ENCODE peak calls at places on chromosomes 4 and X, in seven cellular contexts. U is cardiac muscle cell, K is type B pancreatic cell, Q is AG09309, C is fibroblast of the aortic adventitia, V is neural progenitor cell, P is endothelial cell. Z is an unnamed sample.

GRCh38 chr4:74320559-74321118 is 12.4 kb downstream of the EPGN start:
- DNase-seq in V (peak), U (peak), K (no peak), Q (no peak), C (peak), P (peak), Z (no peak)

GRCh38 chr4:188911199-188911598 is 772.0 kb downstream of the TRIML1 start:
- DNase-seq in C (no peak), U (no peak), P (no peak), K (no peak), Q (no peak), V (no peak), Z (no peak)

GRCh38 chr4:94757192-94758140 is at the start of gene BMPR1B:
- DNase-seq in Q (peak), P (peak), U (peak), V (peak), C (peak), K (no peak), Z (peak)

GRCh38 chrX:25206761-25207160 is 191.0 kb upstream of the ARX start:
- DNase-seq in U (no peak), V (no peak), Q (no peak), K (no peak), C (peak), P (no peak), Z (no peak)

GRCh38 chrX:133594156-133594555 is 178.9 kb upstream of the GPC4 start:
- DNase-seq in V (no peak), C (no peak), U (no peak), K (no peak), P (no peak), Q (no peak), Z (no peak)

GRCh38 chr4:163941221-163941865 is 446.9 kb downstream of the TMA16 start:
- DNase-seq in P (no peak), Q (no peak), V (no peak), K (no peak), U (no peak), C (no peak), Z (no peak)

GRCh38 chr4:140116442-140117104 is 37.4 kb downstream of the MAML3 start:
- DNase-seq in U (no peak), V (no peak), K (no peak), P (no peak), C (no peak), Q (no peak), Z (no peak)

GRCh38 chr4:80387390-80388283 is 52.1 kb downstream of the CFAP299 start:
- DNase-seq in C (no peak), Q (no peak), U (no peak), P (no peak), K (no peak), V (no peak), Z (no peak)

GRCh38 chr4:4387531-4388311 is 819 bp downstream of the NSG1 start:
- DNase-seq in Q (no peak), U (no peak), C (no peak), V (peak), P (no peak), K (no peak), Z (no peak)

GRCh38 chr4:160493206-160493605 is 1390.3 kb downstream of the RAPGEF2 start:
- DNase-seq in U (no peak), P (no peak), Q (no peak), C (no peak), K (no peak), V (no peak), Z (no peak)

GRCh38 chrX:87664381-87664780 is 146.8 kb downstream of the KLHL4 start:
- DNase-seq in U (peak), P (no peak), K (no peak), C (peak), V (peak), Q (no peak), Z (no peak)

GRCh38 chr4:101345596-101346311 is 1.6 kb downstream of the PPP3CA start:
- DNase-seq in K (peak), C (peak), Q (no peak), U (peak), V (peak), P (peak), Z (peak)

GRCh38 chrX:150696264-150696789 is 3.1 kb downstream of the MTMR1 start:
- DNase-seq in P (no peak), V (no peak), Q (no peak), K (no peak), U (no peak), C (no peak), Z (no peak)

GRCh38 chr4:126977306-126977705 is 655.5 kb upstream of the INTU start:
- DNase-seq in K (no peak), P (peak), V (peak), C (peak), U (peak), Q (no peak), Z (no peak)

GRCh38 chrX:77969538-77969937 is at the start of gene PGAM4:
- DNase-seq in Q (no peak), P (no peak), V (no peak), C (no peak), U (no peak), K (no peak), Z (no peak)

GRCh38 chr4:117225441-117225840 is 140.1 kb upstream of the TRAM1L1 start:
- DNase-seq in U (no peak), Q (no peak), V (no peak), K (no peak), P (no peak), C (no peak), Z (no peak)

GRCh38 chrX:124388562-124388961 is 42.2 kb downstream of the SH2D1A start:
- DNase-seq in Q (peak), C (peak), K (no peak), U (peak), P (peak), V (peak), Z (peak)

GRCh38 chrX:137565921-137566745 is at the start of gene ZIC3:
- DNase-seq in K (no peak), V (peak), U (peak), P (peak), Q (no peak), C (peak), Z (peak)

GRCh38 chr4:46211406-46211805 is 87.6 kb upstream of the GABRG1 start:
- DNase-seq in P (no peak), V (no peak), Q (no peak), C (no peak), K (no peak), U (no peak), Z (no peak)

GRCh38 chr4:144670776-144671175 is 24.8 kb downstream of the HHIP start:
- DNase-seq in C (no peak), U (no peak), K (no peak), P (no peak), V (no peak), Q (no peak), Z (no peak)

GRCh38 chr4:15434086-15434485 is 6.3 kb downstream of the C1QTNF7 start:
- DNase-seq in P (no peak), V (no peak), Q (no peak), C (peak), K (no peak), U (no peak), Z (no peak)

GRCh38 chrX:140342410-140342809 is 162.5 kb downstream of the SOX3 start:
- DNase-seq in C (no peak), Q (no peak), V (no peak), P (no peak), U (no peak), K (no peak), Z (no peak)

GRCh38 chr4:47326067-47326466 is 137.4 kb downstream of the COMMD8 start:
- DNase-seq in K (no peak), P (no peak), V (no peak), Q (no peak), C (no peak), U (no peak), Z (no peak)

GRCh38 chr4:111398906-111399330 is 746.3 kb upstream of the FAM241A start:
- DNase-seq in K (no peak), V (no peak), U (peak), C (peak), P (no peak), Q (peak), Z (no peak)

GRCh38 chr4:109433281-109434006 is at the start of gene SEC24B:
- DNase-seq in V (peak), K (peak), C (peak), U (peak), P (peak), Q (peak), Z (peak)

GRCh38 chr4:1695913-1696312 is 11.8 kb upstream of the FAM53A start:
- DNase-seq in K (no peak), P (no peak), V (no peak), U (no peak), C (no peak), Q (no peak), Z (no peak)

GRCh38 chrX:109155161-109155560 is 326.7 kb downstream of the GUCY2F start:
- DNase-seq in U (no peak), V (no peak), C (no peak), P (no peak), K (no peak), Q (no peak), Z (no peak)

GRCh38 chr4:108571027-108571569 is 49.3 kb upstream of the RPL34 start:
- DNase-seq in Q (no peak), P (no peak), V (no peak), C (peak), U (no peak), K (no peak), Z (no peak)

GRCh38 chrX:85024044-85024443 is 20.4 kb downstream of the APOOL start:
- DNase-seq in C (peak), Q (no peak), V (no peak), K (no peak), P (no peak), U (no peak), Z (no peak)

GRCh38 chr4:10015140-10015753 is 6.0 kb downstream of the SLC2A9 start:
- DNase-seq in K (no peak), C (peak), P (peak), Q (no peak), U (peak), V (peak), Z (no peak)

GRCh38 chr4:128517739-128518510 is 230.3 kb upstream of the PGRMC2 start:
- DNase-seq in K (no peak), V (peak), C (peak), Q (peak), P (no peak), U (no peak), Z (no peak)

GRCh38 chr4:102247041-102247440 is 98.2 kb downstream of the SLC39A8 start:
- DNase-seq in V (no peak), C (peak), U (no peak), P (no peak), K (no peak), Q (no peak), Z (no peak)

GRCh38 chr4:180828455-180829018 is 1414.7 kb upstream of the TENM3 start:
- DNase-seq in U (peak), Q (peak), K (no peak), P (peak), V (peak), C (peak), Z (no peak)

GRCh38 chrX:40414335-40414734 is 166.4 kb upstream of the ATP6AP2 start:
- DNase-seq in Q (no peak), P (no peak), U (no peak), K (no peak), V (no peak), C (no peak), Z (no peak)

GRCh38 chr4:108247511-108248088 is 78.9 kb upstream of the LEF1 start:
- DNase-seq in V (peak), C (no peak), U (peak), K (no peak), P (no peak), Q (no peak), Z (no peak)

GRCh38 chr4:23333556-23333945 is 556.3 kb downstream of the PPARGC1A start:
- DNase-seq in Q (no peak), U (no peak), V (no peak), C (peak), P (no peak), K (no peak), Z (no peak)

GRCh38 chrX:118770133-118770760 is 42.8 kb downstream of the IL13RA1 start:
- DNase-seq in P (no peak), U (no peak), C (no peak), V (no peak), K (no peak), Q (no peak), Z (no peak)

GRCh38 chrX:118772051-118772450 is 44.6 kb downstream of the IL13RA1 start:
- DNase-seq in K (no peak), U (no peak), P (no peak), V (no peak), C (no peak), Q (no peak), Z (no peak)

GRCh38 chrX:118779581-118779980 is 44.0 kb upstream of the ZCCHC12 start:
- DNase-seq in P (no peak), V (no peak), Q (no peak), U (no peak), C (no peak), K (no peak), Z (no peak)

DNA sequence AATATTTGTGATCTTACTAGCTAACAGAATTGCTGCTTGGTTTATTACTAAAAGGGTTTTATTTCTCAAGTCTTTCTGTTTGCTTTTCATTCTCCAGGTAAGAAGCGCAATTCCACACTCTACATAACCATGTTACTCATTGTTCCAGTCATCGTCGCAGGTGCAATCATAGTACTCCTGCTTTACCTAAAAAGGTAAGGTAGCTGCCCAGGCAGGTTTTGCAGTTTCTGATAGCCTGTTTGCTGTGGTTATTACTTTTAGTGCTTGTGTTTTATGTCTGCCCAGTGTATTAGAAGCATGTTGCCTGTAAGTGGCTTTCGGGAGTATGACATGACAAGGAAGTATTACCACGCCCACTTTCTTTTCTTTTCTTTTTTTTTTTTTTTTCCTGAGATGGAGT is 46.4 kb downstream of the IL13RA1 start:
- DNase-seq in Q (no peak), P (no peak), C (no peak), K (no peak), U (no peak), V (no peak), Z (no peak)
- TF ChIP-seq CTCF in Q (no peak), P (no peak), C (no peak), K (no peak), U (no peak), V (no peak), Z (no peak)

GRCh38 chrX:129347291-129347690 is 176.0 kb downstream of the SMARCA1 start:
- DNase-seq in V (peak), P (no peak), K (no peak), U (no peak), C (no peak), Q (no peak), Z (no peak)
- TF ChIP-seq CTCF in V (peak), P (peak), K (peak), U (no peak), C (no peak), Q (no peak), Z (peak)

GRCh38 chr4:148023782-148024181 is 291.9 kb downstream of the ARHGAP10 start:
- DNase-seq in C (no peak), V (no peak), Q (no peak), K (no peak), U (no peak), P (no peak), Z (no peak)

GRCh38 chr4:148017801-148018200 is 285.9 kb downstream of the ARHGAP10 start:
- DNase-seq in K (no peak), V (no peak), Q (no peak), U (no peak), C (peak), P (no peak), Z (no peak)

GRCh38 chr4:148022975-148023374 is 291.1 kb downstream of the ARHGAP10 start:
- DNase-seq in U (no peak), Q (no peak), K (no peak), C (no peak), P (no peak), V (no peak), Z (no peak)

GRCh38 chr4:148026022-148026421 is 294.1 kb downstream of the ARHGAP10 start:
- DNase-seq in C (peak), V (no peak), K (no peak), Q (peak), U (no peak), P (no peak), Z (no peak)

DNA sequence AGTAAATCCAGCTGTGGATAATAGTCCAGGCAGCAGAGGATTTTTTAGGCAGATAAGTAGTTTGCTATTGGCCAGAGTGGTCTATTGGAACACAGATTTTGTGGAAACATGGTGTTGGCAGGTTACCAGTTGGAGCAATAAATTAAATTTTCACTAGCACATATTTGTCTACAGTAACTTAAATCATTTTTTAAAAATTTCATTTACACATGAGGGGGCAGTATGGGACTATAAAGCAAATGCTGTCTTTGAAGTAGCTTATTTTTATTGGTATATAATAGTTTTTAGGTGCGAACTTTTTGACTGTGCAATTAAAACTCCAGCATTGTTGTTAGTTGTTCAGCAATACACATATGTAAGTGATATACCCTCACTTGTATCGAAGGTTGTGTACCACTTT is 289.8 kb downstream of the ARHGAP10 start:
- DNase-seq in K (no peak), P (no peak), C (peak), Q (no peak), V (no peak), U (no peak), Z (no peak)
- TF ChIP-seq CTCF in K (no peak), P (no peak), C (peak), Q (no peak), V (no peak), U (no peak), Z (no peak)

GRCh38 chr4:55444822-55445221 is 49.1 kb downstream of the TMEM165 start:
- DNase-seq in V (peak), P (no peak), U (peak), C (peak), K (no peak), Q (no peak), Z (no peak)
- TF ChIP-seq CTCF in V (peak), P (no peak), U (peak), C (peak), K (peak), Q (peak), Z (no peak)